ENCODE peak calls at places on chromosomes 5 and 9, in four cellular contexts. R, Q, X and W are unnamed samples.

GRCh38 chr5:168238422-168238821 is 53.0 kb upstream of the WWC1 start:
- DNase-seq in R (no peak), Q (no peak), X (no peak), W (no peak)

GRCh38 chr9:97761879-97762278 is 64.7 kb upstream of the XPA start:
- DNase-seq in R (no peak), Q (no peak), X (no peak), W (no peak)

GRCh38 chr9:110081395-110081794 is 126.6 kb downstream of the C9orf152 start:
- DNase-seq in R (no peak), Q (peak; percentile 70), X (peak; percentile 88), W (no peak)

GRCh38 chr5:53130206-53130605 is 20.6 kb upstream of the MOCS2 start:
- DNase-seq in R (no peak), Q (no peak), X (peak; percentile 33), W (no peak)

GRCh38 chr9:87567047-87567446 is 69.4 kb downstream of the DAPK1 start:
- DNase-seq in R (no peak), Q (no peak), X (peak; percentile 36), W (no peak)

GRCh38 chr5:16245956-16246355 is 66.4 kb upstream of the MARCHF11 start:
- DNase-seq in R (no peak), Q (no peak), X (no peak), W (no peak)

GRCh38 chr5:2441496-2442180 is 309.8 kb downstream of the IRX2 start:
- DNase-seq in R (no peak), Q (no peak), X (no peak), W (no peak)

GRCh38 chr9:116689633-116690032 is 2.5 kb downstream of the TRIM32 start:
- DNase-seq in R (no peak), Q (no peak), X (no peak), W (no peak)

GRCh38 chr5:65213921-65214525 is 267.7 kb downstream of the ADAMTS6 start:
- DNase-seq in R (no peak), Q (no peak), X (peak; percentile 34), W (peak; percentile 56)

GRCh38 chr5:131357739-131358561 is 94.1 kb downstream of the CDC42SE2 start:
- DNase-seq in R (no peak), Q (no peak), X (no peak), W (no peak)

GRCh38 chr5:76583163-76584047 is 39.8 kb downstream of the F2RL2 start:
- DNase-seq in R (no peak), Q (no peak), X (peak; percentile 33), W (no peak)

GRCh38 chr9:86801246-86801645 is 146.1 kb downstream of the GAS1 start:
- DNase-seq in R (no peak), Q (no peak), X (peak; percentile 15), W (no peak)

GRCh38 chr9:105059260-105059659 is 131.3 kb upstream of the ABCA1 start:
- DNase-seq in R (no peak), Q (no peak), X (no peak), W (no peak)

GRCh38 chr5:135071311-135071710 is 37.3 kb upstream of the PITX1 start:
- DNase-seq in R (no peak), Q (no peak), X (no peak), W (peak; percentile 23)

GRCh38 chr5:31937703-31938102 is 236.4 kb downstream of the GOLPH3 start:
- DNase-seq in R (no peak), Q (no peak), X (no peak), W (no peak)

GRCh38 chr5:55601209-55601618 is 66.5 kb upstream of the PLPP1 start:
- DNase-seq in R (peak; percentile 63), Q (peak; percentile 84), X (peak; percentile 91), W (peak; percentile 85)

GRCh38 chr5:105885266-105885665 is 1785.5 kb downstream of the EFNA5 start:
- DNase-seq in R (no peak), Q (no peak), X (no peak), W (no peak)

GRCh38 chr5:142222235-142222880 is 102.5 kb downstream of the SPRY4 start:
- DNase-seq in R (no peak), Q (no peak), X (no peak), W (no peak)

GRCh38 chr9:4717815-4718214 is 23.2 kb downstream of the AK3 start:
- DNase-seq in R (no peak), Q (no peak), X (no peak), W (no peak)

GRCh38 chr5:177474845-177475562 is 1.6 kb upstream of the DBN1 start:
- DNase-seq in R (no peak), Q (no peak), X (no peak), W (no peak)

GRCh38 chr5:150589791-150590601 is 50.5 kb upstream of the SYNPO start:
- DNase-seq in R (peak; percentile 11), Q (no peak), X (peak; percentile 74), W (peak; percentile 58)

GRCh38 chr5:34599471-34600117 is 56.5 kb upstream of the RAI14 start:
- DNase-seq in R (no peak), Q (no peak), X (no peak), W (no peak)

GRCh38 chr5:35198096-35198495 is 32.2 kb downstream of the PRLR start:
- DNase-seq in R (no peak), Q (no peak), X (peak; percentile 69), W (no peak)

GRCh38 chr5:175575301-175575700 is 82.6 kb upstream of the HRH2 start:
- DNase-seq in R (no peak), Q (no peak), X (no peak), W (no peak)

GRCh38 chr9:127955294-127956015 is 17.8 kb upstream of the DPM2 start:
- DNase-seq in R (no peak), Q (no peak), X (no peak), W (peak; percentile 90)
- TF ChIP-seq CTCF in R (no peak), Q (no peak), X (peak; percentile 25), W (peak; percentile 75)

DNA sequence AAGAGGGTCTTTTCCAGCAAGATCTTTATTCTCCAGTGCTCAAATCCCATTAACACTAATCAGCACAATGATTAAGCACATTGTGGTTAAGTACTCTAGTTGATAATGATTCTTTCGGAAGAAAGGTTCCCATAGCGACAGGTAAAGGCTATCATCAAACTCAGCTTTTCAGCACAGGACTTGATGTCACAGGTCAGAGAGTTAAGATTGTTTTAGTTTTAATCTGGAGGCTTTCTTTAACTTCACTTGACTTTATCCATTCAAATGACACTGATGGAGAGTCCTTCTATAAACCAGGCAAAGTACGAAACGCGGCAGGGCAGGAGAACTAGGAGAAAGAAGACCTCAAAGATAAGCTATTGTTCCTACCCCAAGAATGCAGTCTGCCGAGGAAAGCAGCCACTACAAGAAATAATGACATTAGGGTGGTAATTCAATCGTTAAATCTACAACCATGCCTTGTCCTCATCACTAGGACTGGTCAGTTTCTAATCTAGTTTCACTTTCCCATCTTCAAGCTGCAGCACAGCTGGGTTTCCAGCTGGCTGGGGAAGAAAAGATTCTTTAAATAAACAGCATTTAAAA is 4.6 kb downstream of the NRG2 start:
- DNase-seq in R (no peak), Q (no peak), X (peak; percentile 46), W (no peak)
- H3K4me3 ChIP-seq in R (peak overlapping the region; percentile 59), Q (peak overlapping the region; percentile 38), X (peak overlapping the region; percentile 56), W (peak overlapping the region; percentile 17)

GRCh38 chr5:132976852-132977251 is 13.4 kb upstream of the AFF4 start:
- DNase-seq in R (no peak), Q (no peak), X (no peak), W (no peak)

GRCh38 chr5:132971483-132972435 is 8.3 kb upstream of the AFF4 start:
- DNase-seq in R (no peak), Q (no peak), X (no peak), W (peak; percentile 76)
- TF ChIP-seq CTCF in R (no peak), Q (no peak), X (no peak), W (no peak)

GRCh38 chr5:75460532-75460931 is 50.9 kb downstream of the CERT1 start:
- DNase-seq in R (no peak), Q (no peak), X (no peak), W (no peak)
- H3K4me3 ChIP-seq in R (no peak overlapping the region), Q (no peak overlapping the region), X (no peak overlapping the region), W (no peak overlapping the region)